ENCODE peak calls at places on chromosomes 6 and 20, in four cellular contexts. One of them, this sample, is unnamed.

GRCh38 chr20:21571841-21572690 is 58.2 kb upstream of the NKX2-2 start:
- DNase-seq in A549: no peak
- DNase-seq in Caco-2: peak
- DNase-seq in effector memory CD4-positive, alpha-beta T cell: no peak
- DNase-seq in this sample: no peak

GRCh38 chr6:33908025-33908424 is 104.2 kb upstream of the MLN start:
- DNase-seq in Caco-2: peak
- DNase-seq in A549: no peak
- DNase-seq in effector memory CD4-positive, alpha-beta T cell: no peak
- DNase-seq in this sample: no peak

GRCh38 chr6:131950767-131951575 is at the start of gene CCN2:
- DNase-seq in Caco-2: peak
- DNase-seq in effector memory CD4-positive, alpha-beta T cell: no peak
- DNase-seq in A549: peak
- DNase-seq in this sample: peak

GRCh38 chr20:63121749-63122405 is 94.1 kb downstream of the YTHDF1 start:
- DNase-seq in effector memory CD4-positive, alpha-beta T cell: no peak
- DNase-seq in Caco-2: no peak
- DNase-seq in A549: no peak
- DNase-seq in this sample: no peak

GRCh38 chr6:25359191-25359861 is 80.2 kb downstream of the CARMIL1 start:
- DNase-seq in Caco-2: no peak
- DNase-seq in effector memory CD4-positive, alpha-beta T cell: no peak
- DNase-seq in A549: peak
- DNase-seq in this sample: no peak

GRCh38 chr6:43895656-43896055 is 125.6 kb downstream of the VEGFA start:
- DNase-seq in effector memory CD4-positive, alpha-beta T cell: no peak
- DNase-seq in Caco-2: no peak
- DNase-seq in A549: no peak
- DNase-seq in this sample: no peak

GRCh38 chr6:46734867-46735719 is at the start of gene PLA2G7:
- DNase-seq in Caco-2: peak
- DNase-seq in A549: peak
- DNase-seq in effector memory CD4-positive, alpha-beta T cell: no peak
- DNase-seq in this sample: no peak

GRCh38 chr6:100446922-100447899 is 17.5 kb downstream of the SIM1 start:
- DNase-seq in Caco-2: no peak
- DNase-seq in effector memory CD4-positive, alpha-beta T cell: no peak
- DNase-seq in A549: no peak
- DNase-seq in this sample: no peak

GRCh38 chr20:42484335-42484734 is 705.4 kb downstream of the PTPRT start:
- DNase-seq in Caco-2: no peak
- DNase-seq in effector memory CD4-positive, alpha-beta T cell: no peak
- DNase-seq in A549: no peak
- DNase-seq in this sample: no peak

GRCh38 chr6:8047466-8048292 is 16.5 kb downstream of the BLOC1S5 start:
- DNase-seq in A549: peak
- DNase-seq in effector memory CD4-positive, alpha-beta T cell: no peak
- DNase-seq in Caco-2: no peak
- DNase-seq in this sample: peak

GRCh38 chr20:57061058-57061900 is 205.2 kb downstream of the BMP7 start:
- DNase-seq in effector memory CD4-positive, alpha-beta T cell: no peak
- DNase-seq in A549: peak
- DNase-seq in Caco-2: peak
- DNase-seq in this sample: no peak

GRCh38 chr6:137089305-137089704 is 44.5 kb upstream of the IL20RA start:
- DNase-seq in Caco-2: no peak
- DNase-seq in effector memory CD4-positive, alpha-beta T cell: no peak
- DNase-seq in A549: no peak
- DNase-seq in this sample: no peak

GRCh38 chr6:52503344-52503747 is 73.5 kb downstream of the TRAM2 start:
- DNase-seq in effector memory CD4-positive, alpha-beta T cell: no peak
- DNase-seq in A549: peak
- DNase-seq in Caco-2: no peak
- DNase-seq in this sample: no peak

GRCh38 chr6:121382467-121383121 is 48.3 kb upstream of the TBC1D32 start:
- DNase-seq in effector memory CD4-positive, alpha-beta T cell: no peak
- DNase-seq in A549: peak
- DNase-seq in Caco-2: no peak
- DNase-seq in this sample: no peak

GRCh38 chr6:14816106-14816864 is 429.6 kb upstream of the JARID2 start:
- DNase-seq in effector memory CD4-positive, alpha-beta T cell: no peak
- DNase-seq in Caco-2: no peak
- DNase-seq in A549: no peak
- DNase-seq in this sample: no peak

GRCh38 chr6:40936810-40937209 is 102.2 kb downstream of the UNC5CL start:
- DNase-seq in A549: peak
- DNase-seq in Caco-2: no peak
- DNase-seq in effector memory CD4-positive, alpha-beta T cell: no peak
- DNase-seq in this sample: peak

GRCh38 chr6:34523441-34524206 is 32.5 kb downstream of the SPDEF start:
- DNase-seq in effector memory CD4-positive, alpha-beta T cell: no peak
- DNase-seq in A549: no peak
- DNase-seq in Caco-2: no peak
- DNase-seq in this sample: no peak

GRCh38 chr6:3518356-3518841 is 61.5 kb upstream of the SLC22A23 start:
- DNase-seq in A549: peak
- DNase-seq in Caco-2: no peak
- DNase-seq in effector memory CD4-positive, alpha-beta T cell: no peak
- DNase-seq in this sample: peak

GRCh38 chr6:16766043-16766521 is 4.8 kb upstream of the ATXN1 start:
- DNase-seq in effector memory CD4-positive, alpha-beta T cell: no peak
- DNase-seq in Caco-2: no peak
- DNase-seq in A549: peak
- DNase-seq in this sample: peak

GRCh38 chr6:2257358-2257757 is 12.0 kb upstream of the GMDS start:
- DNase-seq in Caco-2: no peak
- DNase-seq in A549: no peak
- DNase-seq in effector memory CD4-positive, alpha-beta T cell: no peak
- DNase-seq in this sample: no peak

GRCh38 chr6:113858605-113859348 is 1.6 kb downstream of the MARCKS start:
- DNase-seq in A549: peak
- DNase-seq in Caco-2: peak
- DNase-seq in effector memory CD4-positive, alpha-beta T cell: peak
- DNase-seq in this sample: peak

DNA sequence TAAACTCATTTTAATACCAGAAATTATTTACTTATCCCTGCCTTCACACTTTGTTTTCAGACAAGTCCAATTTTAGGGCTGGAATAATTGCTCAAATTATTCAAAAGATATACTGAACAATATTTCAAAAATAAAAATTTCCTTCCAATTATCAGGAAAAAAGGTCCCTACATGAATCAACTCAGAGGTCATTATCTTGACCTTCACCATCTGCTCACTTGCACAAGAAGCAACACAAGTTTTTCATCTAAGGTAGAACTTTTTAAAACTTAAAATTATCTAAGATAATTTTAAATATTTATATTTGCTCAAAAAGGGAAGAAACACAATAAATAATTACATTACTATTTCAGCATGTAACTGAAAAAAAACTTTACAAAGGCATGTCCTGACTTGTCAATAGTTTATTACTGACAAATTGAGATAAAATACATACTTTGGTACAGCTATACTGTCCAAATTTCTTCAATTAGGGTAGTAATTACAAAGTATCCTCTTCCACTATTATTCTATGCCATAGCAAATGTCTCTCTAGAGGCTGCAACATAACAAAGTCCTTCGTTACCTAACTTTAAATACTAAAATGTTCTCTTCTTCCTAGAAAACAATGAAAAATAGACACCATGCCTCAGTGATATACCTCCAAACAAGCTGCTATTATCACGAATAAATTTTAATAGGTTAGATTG is 2.4 kb downstream of the CEP85L start:
- DNase-seq in A549: no peak
- DNase-seq in Caco-2: no peak
- DNase-seq in effector memory CD4-positive, alpha-beta T cell: no peak
- DNase-seq in this sample: no peak
- H3K4me3 ChIP-seq in A549: peak
- H3K4me3 ChIP-seq in Caco-2: no peak
- H3K4me3 ChIP-seq in effector memory CD4-positive, alpha-beta T cell: peak
- H3K4me3 ChIP-seq in this sample: peak

GRCh38 chr6:138692058-138692977 is 81.3 kb upstream of the CCDC28A start:
- DNase-seq in effector memory CD4-positive, alpha-beta T cell: no peak
- DNase-seq in A549: peak
- DNase-seq in Caco-2: peak
- DNase-seq in this sample: no peak
- H3K4me3 ChIP-seq in effector memory CD4-positive, alpha-beta T cell: peak
- H3K4me3 ChIP-seq in A549: peak
- H3K4me3 ChIP-seq in Caco-2: peak
- H3K4me3 ChIP-seq in this sample: peak

GRCh38 chr6:148186916-148187315 is 155.7 kb upstream of the SASH1 start:
- DNase-seq in effector memory CD4-positive, alpha-beta T cell: no peak
- DNase-seq in A549: no peak
- DNase-seq in Caco-2: no peak
- DNase-seq in this sample: no peak
- H3K4me3 ChIP-seq in effector memory CD4-positive, alpha-beta T cell: no peak
- H3K4me3 ChIP-seq in A549: no peak
- H3K4me3 ChIP-seq in Caco-2: no peak
- H3K4me3 ChIP-seq in this sample: no peak

DNA sequence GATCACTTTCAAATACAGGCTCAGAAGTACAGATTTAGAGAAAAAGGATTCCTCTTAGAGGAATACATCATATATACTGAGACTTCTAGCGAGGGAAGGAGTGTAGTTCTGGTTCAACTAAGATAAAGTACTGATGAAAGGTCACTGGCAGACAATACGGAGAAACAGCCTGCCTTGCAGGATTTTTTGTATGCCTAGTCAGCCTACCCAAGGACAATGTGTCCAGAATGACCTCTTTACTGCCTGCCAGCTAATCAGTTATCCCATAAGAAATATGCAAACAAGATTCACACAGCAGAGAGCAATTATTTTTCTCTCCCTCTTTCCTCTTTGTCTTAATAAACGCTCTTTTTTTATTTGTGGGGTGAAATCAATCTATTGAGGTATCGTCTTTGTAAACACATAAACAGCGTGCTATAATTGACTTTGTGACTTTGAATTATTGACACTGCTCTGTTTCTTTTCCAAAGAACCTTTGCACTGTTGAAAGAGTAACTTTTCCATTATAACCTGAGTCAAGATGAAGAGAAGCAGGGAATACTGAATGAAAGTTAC is 1.4 kb upstream of the TSPYL4 start:
- DNase-seq in A549: no peak
- DNase-seq in Caco-2: peak
- DNase-seq in effector memory CD4-positive, alpha-beta T cell: no peak
- DNase-seq in this sample: no peak
- H3K4me3 ChIP-seq in A549: no peak
- H3K4me3 ChIP-seq in Caco-2: peak
- H3K4me3 ChIP-seq in effector memory CD4-positive, alpha-beta T cell: no peak
- H3K4me3 ChIP-seq in this sample: peak

DNA sequence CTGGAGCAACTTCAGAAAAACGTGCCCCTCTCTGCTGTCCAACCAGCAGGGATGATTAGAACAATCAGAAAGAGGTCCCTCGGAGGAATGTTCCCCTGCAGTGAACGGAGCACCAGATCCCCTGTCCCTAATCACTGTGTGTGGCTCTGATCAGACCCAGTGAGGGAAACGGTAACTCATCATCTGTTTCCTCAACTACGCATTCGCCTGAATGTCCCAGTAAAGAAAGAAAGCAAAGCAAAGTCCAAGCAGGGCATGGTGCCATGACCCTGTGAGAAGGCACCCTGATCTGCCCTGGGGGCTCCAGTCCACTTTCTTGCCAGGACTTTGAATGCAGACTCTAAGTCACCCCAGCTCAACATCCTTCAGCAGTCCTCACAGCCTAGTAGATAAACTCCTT is 149.1 kb downstream of the LY86 start:
- DNase-seq in effector memory CD4-positive, alpha-beta T cell: no peak
- DNase-seq in Caco-2: no peak
- DNase-seq in A549: no peak
- DNase-seq in this sample: no peak
- H3K4me3 ChIP-seq in effector memory CD4-positive, alpha-beta T cell: no peak
- H3K4me3 ChIP-seq in Caco-2: peak
- H3K4me3 ChIP-seq in A549: no peak
- H3K4me3 ChIP-seq in this sample: peak

GRCh38 chr6:50718566-50718965 is 5.2 kb downstream of the TFAP2D start:
- DNase-seq in Caco-2: no peak
- DNase-seq in A549: no peak
- DNase-seq in effector memory CD4-positive, alpha-beta T cell: no peak
- DNase-seq in this sample: no peak

GRCh38 chr6:50720623-50721022 is 7.3 kb downstream of the TFAP2D start:
- DNase-seq in effector memory CD4-positive, alpha-beta T cell: no peak
- DNase-seq in A549: no peak
- DNase-seq in Caco-2: peak
- DNase-seq in this sample: no peak

GRCh38 chr6:50722829-50723562 is 9.7 kb downstream of the TFAP2D start:
- DNase-seq in effector memory CD4-positive, alpha-beta T cell: no peak
- DNase-seq in A549: no peak
- DNase-seq in Caco-2: no peak
- DNase-seq in this sample: no peak

GRCh38 chr6:50721978-50722377 is 8.7 kb downstream of the TFAP2D start:
- DNase-seq in effector memory CD4-positive, alpha-beta T cell: no peak
- DNase-seq in Caco-2: no peak
- DNase-seq in A549: no peak
- DNase-seq in this sample: no peak

DNA sequence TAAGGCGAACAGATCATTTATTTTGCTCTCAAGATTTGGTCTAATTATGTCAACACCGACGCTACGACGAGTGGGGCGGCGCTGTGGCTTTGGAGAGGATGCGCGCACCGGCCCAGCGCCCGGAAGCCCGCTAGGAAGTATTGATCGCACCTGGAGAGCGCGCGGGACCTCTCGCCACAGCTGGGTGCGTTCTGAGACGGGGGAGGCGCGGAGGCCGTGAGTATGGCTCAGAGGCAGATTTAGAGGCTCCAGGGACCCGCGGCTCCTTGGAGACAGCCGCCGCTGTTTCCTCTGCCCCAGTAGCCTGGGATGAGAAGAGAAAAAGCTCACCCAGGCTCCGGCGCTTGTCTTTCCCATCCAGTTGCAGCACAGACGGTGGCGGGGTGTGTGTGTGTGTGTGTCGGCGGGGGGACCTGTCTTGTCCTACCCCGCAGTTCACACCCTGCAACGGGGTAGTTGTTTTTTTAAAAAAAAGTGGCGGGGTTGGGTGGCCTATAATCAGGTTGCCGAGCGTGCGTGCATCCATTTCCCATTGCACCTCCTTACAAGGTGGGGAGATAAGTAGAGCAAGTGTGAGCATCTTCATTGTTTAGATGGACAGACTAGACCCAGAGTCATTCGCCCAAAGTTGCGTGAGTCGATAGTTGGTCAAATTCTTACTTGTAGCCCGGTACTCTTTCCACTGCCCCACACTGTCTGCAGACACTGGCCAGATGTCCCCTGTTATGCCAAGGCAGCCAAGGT is 11.2 kb downstream of the TFAP2D start:
- DNase-seq in effector memory CD4-positive, alpha-beta T cell: no peak
- DNase-seq in A549: no peak
- DNase-seq in Caco-2: no peak
- DNase-seq in this sample: no peak
- H3K4me3 ChIP-seq in effector memory CD4-positive, alpha-beta T cell: no peak
- H3K4me3 ChIP-seq in A549: no peak
- H3K4me3 ChIP-seq in Caco-2: no peak
- H3K4me3 ChIP-seq in this sample: no peak

This sample was measured in skeletal muscle cell.